ENCODE peak calls at places on chromosomes 16 and 17, in nine cellular contexts. C is HepG2, X is breast epithelium, P is GM12892, U is transverse colon, T is prostate gland, Y is suprapubic skin, R is GM23338, E is sigmoid colon. M is an unnamed sample.

GRCh38 chr17:71110326-71110725 is 941.0 kb downstream of the KCNJ2 start:
- DNase-seq in U (no peak), Y (no peak), T (no peak), R (no peak), C (no peak), X (no peak), P (no peak), E (no peak), M (no peak)

GRCh38 chr16:72066747-72067146 is 3.7 kb downstream of the HPR start:
- DNase-seq in P (no peak), C (peak), T (no peak), X (no peak), U (no peak), R (peak), Y (no peak), E (no peak), M (no peak)

GRCh38 chr16:89141884-89142267 is 29.7 kb upstream of the CDH15 start:
- DNase-seq in T (no peak), Y (no peak), P (no peak), X (no peak), U (no peak), R (no peak), E (no peak), C (no peak), M (no peak)

GRCh38 chr16:49283376-49284049 is 1.9 kb upstream of the CBLN1 start:
- DNase-seq in C (no peak), T (no peak), E (no peak), X (no peak), R (no peak), Y (no peak), U (no peak), P (no peak), M (no peak)

GRCh38 chr17:34634551-34635160 is 55.3 kb downstream of the TMEM132E start:
- DNase-seq in X (no peak), P (no peak), Y (no peak), E (no peak), U (no peak), R (no peak), C (no peak), T (no peak), M (no peak)

GRCh38 chr16:27377666-27378485 is 24.1 kb upstream of the IL21R start:
- DNase-seq in Y (no peak), X (no peak), E (no peak), T (no peak), C (no peak), R (no peak), U (no peak), P (no peak), M (no peak)

GRCh38 chr17:57584050-57584551 is 161.0 kb downstream of the CCDC182 start:
- DNase-seq in E (no peak), X (no peak), C (no peak), Y (no peak), R (no peak), T (no peak), U (no peak), P (no peak), M (no peak)

GRCh38 chr17:74369221-74369620 is 1.9 kb downstream of the GPR142 start:
- DNase-seq in T (no peak), U (peak), R (peak), Y (no peak), P (no peak), X (no peak), C (no peak), E (no peak), M (peak)

GRCh38 chr17:13031718-13032350 is 14.0 kb upstream of the ELAC2 start:
- DNase-seq in C (peak), P (peak), U (peak), E (peak), T (no peak), R (peak), Y (peak), X (no peak), M (peak)

GRCh38 chr17:47877368-47878034 is 18.5 kb upstream of the SP2 start:
- DNase-seq in Y (no peak), P (no peak), C (no peak), T (no peak), R (no peak), E (no peak), X (no peak), U (no peak), M (no peak)

GRCh38 chr16:87855852-87856715 is 13.2 kb downstream of the SLC7A5 start:
- DNase-seq in P (peak), C (peak), X (no peak), E (peak), R (no peak), T (peak), Y (no peak), U (peak), M (no peak)

GRCh38 chr16:87854907-87855683 is 14.2 kb downstream of the SLC7A5 start:
- DNase-seq in X (no peak), Y (no peak), R (no peak), U (no peak), E (no peak), P (no peak), C (no peak), T (no peak), M (no peak)

GRCh38 chr16:87864331-87864989 is 4.8 kb downstream of the SLC7A5 start:
- DNase-seq in R (peak), C (no peak), P (no peak), X (no peak), E (no peak), Y (no peak), T (no peak), U (no peak), M (no peak)

GRCh38 chr16:87856796-87857228 is 12.5 kb downstream of the SLC7A5 start:
- DNase-seq in T (no peak), R (no peak), X (no peak), E (no peak), U (no peak), P (no peak), C (peak), Y (no peak), M (no peak)

DNA sequence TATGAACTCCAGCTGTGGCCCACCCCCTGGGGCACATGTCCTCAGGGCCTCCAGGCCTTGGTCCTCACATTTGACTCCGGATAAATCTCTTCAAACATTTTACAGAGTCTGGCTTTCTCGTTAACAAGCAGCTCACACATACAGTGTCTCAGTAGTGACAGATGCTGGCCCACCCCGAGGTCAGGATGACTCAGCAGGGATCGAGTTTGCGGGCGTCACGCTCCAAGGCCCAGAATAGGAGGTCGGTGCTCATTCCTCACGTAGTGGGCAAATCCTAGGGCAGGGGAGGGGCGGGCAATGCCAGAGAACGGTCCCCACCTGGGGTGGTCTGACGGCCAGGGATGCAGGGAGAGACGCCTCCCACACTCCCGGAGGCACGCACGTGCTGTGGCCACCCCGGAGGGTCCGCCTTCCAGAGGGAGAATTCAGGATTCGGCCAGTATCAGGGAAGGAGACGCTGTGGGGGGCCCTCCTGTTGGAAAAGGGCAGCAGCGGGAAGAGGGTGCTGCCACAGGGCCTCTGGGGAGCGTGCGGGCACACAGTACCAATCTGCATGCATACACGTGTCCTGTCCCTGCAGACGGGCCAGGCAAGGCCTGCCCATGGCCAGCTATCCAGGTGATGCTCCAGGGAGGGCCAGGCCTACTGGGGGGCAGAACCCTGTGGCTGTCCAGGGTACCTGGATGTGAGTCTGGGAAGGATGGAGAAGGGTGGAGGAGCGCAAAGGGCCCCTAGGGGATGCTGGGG is 8.6 kb downstream of the SLC7A5 start:
- DNase-seq in E (peak), R (no peak), C (peak), U (no peak), Y (no peak), X (no peak), T (no peak), P (no peak), M (no peak)
- TF ChIP-seq POLR2AphosphoS5 in E (peak), R (no peak), C (peak), U (peak), Y (no peak), X (no peak), T (no peak), P (no peak), M (no peak)

GRCh38 chr16:23575834-23576233 is 18.3 kb downstream of the UBFD1 start:
- DNase-seq in T (no peak), E (no peak), R (peak), P (no peak), Y (no peak), C (no peak), U (no peak), X (no peak), M (no peak)
- TF ChIP-seq POLR2AphosphoS5 in T (no peak), E (no peak), R (no peak), P (no peak), Y (no peak), C (peak), U (no peak), X (no peak), M (no peak)

GRCh38 chr17:1491406-1492248 is 859 bp downstream of the MYO1C start:
- DNase-seq in E (peak), C (no peak), R (peak), X (no peak), U (peak), P (peak), T (no peak), Y (peak), M (peak)

GRCh38 chr17:1488826-1489275 is 3.6 kb downstream of the MYO1C start:
- DNase-seq in U (no peak), X (no peak), R (no peak), C (no peak), Y (no peak), T (no peak), E (no peak), P (no peak), M (no peak)

GRCh38 chr17:1493291-1493980 is 950 bp upstream of the MYO1C start:
- DNase-seq in R (no peak), Y (peak), U (peak), T (no peak), P (no peak), C (no peak), X (no peak), E (peak), M (no peak)

GRCh38 chr17:1492249-1493206 is at the start of gene MYO1C:
- DNase-seq in E (peak), U (no peak), P (no peak), R (peak), C (no peak), Y (peak), T (no peak), X (no peak), M (no peak)

GRCh38 chr17:1490643-1491405 is 1.7 kb downstream of the MYO1C start:
- DNase-seq in C (peak), E (peak), T (peak), P (peak), U (peak), Y (peak), R (peak), X (no peak), M (peak)
- TF ChIP-seq POLR2AphosphoS5 in C (peak), E (peak), T (peak), P (no peak), U (peak), Y (no peak), R (peak), X (peak), M (peak)

DNA sequence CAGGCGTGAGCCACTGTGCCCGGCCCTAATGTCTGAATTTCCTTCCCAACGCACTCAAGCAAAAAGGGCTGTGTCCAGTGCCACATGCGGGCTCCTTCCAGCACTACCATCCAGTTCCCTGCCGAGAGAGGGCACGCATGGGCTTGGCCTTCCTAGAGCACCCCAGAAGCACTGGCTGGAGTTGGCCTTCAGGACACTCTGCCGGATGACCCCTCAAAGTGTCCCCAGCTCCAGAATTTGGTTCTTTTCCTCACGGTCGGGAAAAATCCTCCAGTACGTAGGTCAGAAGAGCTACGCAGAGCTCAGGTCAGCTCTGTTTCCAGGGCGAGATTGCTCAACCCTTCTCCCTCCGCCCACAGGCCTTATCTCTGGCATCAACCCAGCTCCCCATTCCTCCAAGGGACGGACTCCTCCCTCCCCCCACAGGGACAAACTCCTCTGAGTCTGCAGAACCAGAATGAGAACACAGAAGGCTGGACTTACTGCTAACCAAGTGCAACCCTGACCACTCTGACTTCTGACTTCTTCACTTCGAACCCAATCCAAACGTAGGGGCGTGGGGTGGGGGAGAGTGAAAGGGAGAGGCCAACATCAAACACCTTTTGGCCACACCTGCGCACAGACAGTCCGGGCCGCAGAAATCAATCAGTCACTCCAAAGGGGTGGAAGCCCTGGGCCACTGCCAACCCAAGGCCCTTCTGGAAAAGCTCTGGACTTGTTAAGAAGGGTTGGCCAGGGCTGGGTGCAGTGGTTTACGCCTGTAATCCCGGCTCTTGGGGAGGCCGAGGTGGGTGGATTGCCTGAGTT is 3.6 kb downstream of the CDC42EP4 start:
- DNase-seq in E (peak), P (no peak), T (peak), C (peak), X (peak), U (peak), Y (peak), R (no peak), M (no peak)
- TF ChIP-seq POLR2AphosphoS5 in E (peak), P (no peak), T (peak), C (peak), X (peak), U (peak), Y (peak), R (no peak), M (no peak)

M was measured in GM12891.